ENCODE peak calls at places on chromosomes 6 and 20, in seven cellular contexts. H is neural progenitor cell, P is GM23338, O is MM.1S, U is PC-3, I is hepatocyte, V is HCT116. S is an unnamed sample.

GRCh38 chr6:43990275-43990626 is 137.0 kb downstream of the MRPL14 start:
- DNase-seq in O (no peak), I (peak; percentile 40), H (no peak), P (no peak), U (no peak), V (no peak), S (peak; percentile 75)

GRCh38 chr6:159212026-159212425 is 42.8 kb downstream of the FNDC1 start:
- DNase-seq in H (no peak), O (no peak), P (no peak), U (no peak), V (no peak), I (no peak), S (no peak)

GRCh38 chr6:130364224-130364780 is 1.5 kb upstream of the TMEM200A start:
- DNase-seq in O (no peak), P (no peak), I (no peak), V (no peak), H (no peak), U (no peak), S (no peak)

GRCh38 chr6:121765060-121765459 is 329.6 kb downstream of the GJA1 start:
- DNase-seq in H (no peak), I (no peak), V (no peak), U (no peak), P (no peak), O (no peak), S (no peak)

GRCh38 chr6:154511735-154512097 is 1.2 kb upstream of the CNKSR3 start:
- DNase-seq in O (no peak), H (no peak), U (no peak), P (peak; percentile 38), V (no peak), I (no peak), S (peak; percentile 14)

GRCh38 chr6:21176197-21176596 is 417.4 kb upstream of the SOX4 start:
- DNase-seq in H (no peak), V (no peak), O (no peak), I (no peak), P (no peak), U (peak; percentile 47), S (no peak)

GRCh38 chr6:41209547-41209951 is 8.6 kb upstream of the TREML2 start:
- DNase-seq in H (no peak), I (peak; percentile 35), P (no peak), O (no peak), V (no peak), U (no peak), S (no peak)

GRCh38 chr20:51930775-51931174 is 128.5 kb upstream of the SALL4 start:
- DNase-seq in H (no peak), O (no peak), P (no peak), V (peak; percentile 6), I (peak; percentile 68), U (peak; percentile 75), S (peak; percentile 77)

GRCh38 chr6:118860880-118861279 is 33.1 kb upstream of the ASF1A start:
- DNase-seq in V (no peak), I (no peak), H (no peak), O (no peak), P (no peak), U (no peak), S (no peak)

GRCh38 chr6:115613488-115613887 is 447.2 kb downstream of the FRK start:
- DNase-seq in H (no peak), P (no peak), V (no peak), O (no peak), U (peak; percentile 48), I (no peak), S (peak; percentile 88)

GRCh38 chr6:110951986-110952794 is 6.3 kb upstream of the GTF3C6 start:
- DNase-seq in H (no peak), I (peak; percentile 53), P (no peak), U (peak; percentile 89), V (no peak), O (no peak), S (peak; percentile 57)

GRCh38 chr20:2738331-2738730 is 45.8 kb downstream of the EBF4 start:
- DNase-seq in O (no peak), P (no peak), V (no peak), H (no peak), U (no peak), I (no peak), S (no peak)

GRCh38 chr6:87702589-87702945 is 534 bp upstream of the AKIRIN2 start:
- DNase-seq in O (no peak), U (peak; percentile 45), V (peak; percentile 52), I (peak; percentile 40), P (peak; percentile 74), H (peak; percentile 84), S (peak; percentile 71)

GRCh38 chr6:91659881-91660280 is 1073.0 kb upstream of the MAP3K7 start:
- DNase-seq in V (no peak), H (no peak), I (no peak), P (no peak), U (no peak), O (no peak), S (no peak)

GRCh38 chr6:56381852-56382251 is 134.5 kb upstream of the COL21A1 start:
- DNase-seq in H (no peak), V (no peak), U (peak; percentile 45), I (peak; percentile 38), O (no peak), P (no peak), S (peak; percentile 60)

GRCh38 chr6:130620338-130620781 is 206.8 kb upstream of the SMLR1 start:
- DNase-seq in H (no peak), V (no peak), O (no peak), P (no peak), U (peak; percentile 41), I (no peak), S (peak; percentile 52)

GRCh38 chr6:14501240-14501639 is 383.7 kb downstream of the CD83 start:
- DNase-seq in P (no peak), O (no peak), I (peak; percentile 60), V (no peak), H (peak; percentile 95), U (no peak), S (no peak)

GRCh38 chr6:44304282-44305199 is 8.6 kb downstream of the AARS2 start:
- DNase-seq in H (peak; percentile 71), V (peak; percentile 10), U (peak; percentile 35), P (peak; percentile 74), O (peak; percentile 20), I (peak; percentile 38), S (peak; percentile 57)

GRCh38 chr20:48784273-48784641 is 43.5 kb downstream of the PREX1 start:
- DNase-seq in O (no peak), I (no peak), P (no peak), U (no peak), V (no peak), H (no peak), S (no peak)

GRCh38 chr6:106082735-106083398 is 3.3 kb upstream of the PRDM1 start:
- DNase-seq in V (no peak), O (no peak), U (peak; percentile 48), I (no peak), H (no peak), P (no peak), S (peak; percentile 92)

GRCh38 chr6:34671801-34672656 is 24.5 kb downstream of the ILRUN start:
- DNase-seq in V (no peak), U (peak; percentile 57), I (no peak), H (no peak), P (no peak), O (peak; percentile 45), S (peak; percentile 82)

GRCh38 chr20:24033151-24033550 is 44.6 kb upstream of the GGTLC1 start:
- DNase-seq in I (no peak), U (no peak), H (no peak), V (no peak), O (no peak), P (no peak), S (no peak)

GRCh38 chr20:24032412-24032898 is 43.9 kb upstream of the GGTLC1 start:
- DNase-seq in H (no peak), U (no peak), I (no peak), V (no peak), P (no peak), O (no peak), S (no peak)

DNA sequence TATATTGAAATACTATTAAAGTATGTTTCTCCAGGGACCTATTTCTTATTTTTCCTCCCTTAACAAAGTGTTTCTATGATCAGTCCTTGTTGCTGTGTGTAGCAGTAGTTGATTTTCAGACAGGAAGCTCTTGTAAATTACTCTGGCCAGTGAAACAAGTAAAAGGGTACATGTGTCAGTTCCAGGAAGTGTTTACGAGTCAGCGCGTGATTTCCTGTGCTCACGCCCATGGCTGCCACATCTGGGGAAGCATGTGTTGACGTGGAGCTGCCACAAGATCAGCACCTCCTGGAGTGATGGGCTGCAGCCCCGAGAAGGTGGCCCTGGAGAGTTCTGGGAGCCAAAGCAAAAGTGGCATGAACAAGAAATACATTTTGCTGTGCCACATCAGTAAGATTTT is 38.6 kb upstream of the GGTLC1 start:
- DNase-seq in U (peak; percentile 22), H (no peak), V (no peak), I (no peak), O (peak; percentile 91), P (no peak), S (peak; percentile 4)
- H2AFZ ChIP-seq in U (peak overlapping the region; percentile 56), H (no peak overlapping the region), V (no peak overlapping the region), I (no peak overlapping the region), O (peak overlapping the region; percentile 37), P (peak overlapping the region; percentile 38), S (no peak overlapping the region)

DNA sequence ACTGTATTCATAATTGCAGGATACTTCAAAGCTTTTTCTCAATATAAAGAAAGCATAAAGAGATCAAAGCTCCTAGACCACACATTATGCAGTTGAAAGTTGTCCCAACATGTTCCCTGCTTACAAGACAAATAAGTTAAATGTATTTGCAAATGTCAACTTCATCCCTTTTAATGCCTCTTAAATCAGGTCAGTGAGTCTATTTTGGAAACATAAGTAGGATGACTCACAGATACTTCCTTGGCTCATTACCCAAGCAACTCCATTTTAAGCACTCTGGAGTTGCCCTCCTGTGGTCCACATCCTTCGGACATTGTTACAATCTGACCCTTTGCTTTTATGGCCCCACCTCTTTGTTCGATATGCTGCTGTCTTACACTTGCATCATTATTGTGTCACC is 162.0 kb downstream of the FAXC start:
- DNase-seq in I (no peak), H (no peak), U (peak; percentile 6), V (no peak), O (no peak), P (no peak), S (peak; percentile 2)
- TF ChIP-seq EZH2phosphoT487 in I (no peak), H (no peak), U (no peak), V (no peak), O (no peak), P (no peak), S (no peak)

GRCh38 chr20:56631990-56632327 is 2.9 kb downstream of the TFAP2C start:
- DNase-seq in U (no peak), I (no peak), H (no peak), O (no peak), V (no peak), P (no peak), S (peak; percentile 39)

GRCh38 chr20:56630506-56631317 is 1.6 kb downstream of the TFAP2C start:
- DNase-seq in H (peak; percentile 76), I (peak; percentile 39), V (no peak), U (peak; percentile 78), O (no peak), P (peak; percentile 69), S (peak; percentile 78)

GRCh38 chr20:56630086-56630493 is 984 bp downstream of the TFAP2C start:
- DNase-seq in H (peak; percentile 95), V (peak; percentile 54), I (peak; percentile 85), U (peak; percentile 97), P (peak; percentile 91), O (peak; percentile 77), S (peak; percentile 96)

GRCh38 chr20:56629464-56630085 is 469 bp downstream of the TFAP2C start:
- DNase-seq in P (peak; percentile 22), H (peak; percentile 57), O (peak; percentile 70), I (no peak), V (no peak), U (peak; percentile 14), S (peak; percentile 64)

GRCh38 chr20:56631318-56631989 is 2.3 kb downstream of the TFAP2C start:
- DNase-seq in U (peak; percentile 44), H (peak; percentile 66), P (peak; percentile 46), V (no peak), I (no peak), O (no peak), S (no peak)
- TF ChIP-seq EZH2 in U (no peak), H (peak; percentile 73), P (no peak), V (no peak), I (peak; percentile 83), O (no peak), S (no peak)

GRCh38 chr20:64200740-64201139 is 36.5 kb downstream of the MYT1 start:
- DNase-seq in O (no peak), U (no peak), P (no peak), V (no peak), H (no peak), I (no peak), S (no peak)
- H2AFZ ChIP-seq in O (no peak overlapping the region), U (no peak overlapping the region), P (no peak overlapping the region), V (no peak overlapping the region), H (no peak overlapping the region), I (no peak overlapping the region), S (no peak overlapping the region)